ENCODE peak calls at places on chromosomes 13 and 19, in five cellular contexts. One of them, this sample, is unnamed.

GRCh38 chr13:100544866-100545683 is 43.5 kb downstream of the GGACT start:
- DNase-seq in upper lobe of left lung: peak
- DNase-seq in breast epithelium: peak
- DNase-seq in SK-N-MC: no peak
- DNase-seq in stomach: peak
- DNase-seq in this sample: no peak

GRCh38 chr13:24217601-24218281 is 57.2 kb downstream of the SPATA13 start:
- DNase-seq in upper lobe of left lung: no peak
- DNase-seq in stomach: peak
- DNase-seq in breast epithelium: no peak
- DNase-seq in SK-N-MC: no peak
- DNase-seq in this sample: no peak

GRCh38 chr13:99967884-99968520 is 3.6 kb downstream of the ZIC5 start:
- DNase-seq in SK-N-MC: no peak
- DNase-seq in breast epithelium: no peak
- DNase-seq in stomach: no peak
- DNase-seq in upper lobe of left lung: peak
- DNase-seq in this sample: no peak

GRCh38 chr13:67228909-67229308 is 1.2 kb downstream of the PCDH9 start:
- DNase-seq in breast epithelium: no peak
- DNase-seq in SK-N-MC: no peak
- DNase-seq in upper lobe of left lung: no peak
- DNase-seq in stomach: no peak
- DNase-seq in this sample: no peak

GRCh38 chr19:56170261-56170660 is 5.5 kb upstream of the GALP start:
- DNase-seq in stomach: no peak
- DNase-seq in upper lobe of left lung: no peak
- DNase-seq in breast epithelium: no peak
- DNase-seq in SK-N-MC: no peak
- DNase-seq in this sample: no peak

GRCh38 chr13:77697208-77698103 is at the start of gene SLAIN1:
- DNase-seq in breast epithelium: peak
- DNase-seq in upper lobe of left lung: peak
- DNase-seq in stomach: peak
- DNase-seq in SK-N-MC: no peak
- DNase-seq in this sample: peak

GRCh38 chr13:60727140-60727539 is 330.1 kb downstream of the TDRD3 start:
- DNase-seq in stomach: no peak
- DNase-seq in breast epithelium: no peak
- DNase-seq in SK-N-MC: no peak
- DNase-seq in upper lobe of left lung: no peak
- DNase-seq in this sample: no peak

GRCh38 chr19:8214802-8215201 is 5.6 kb downstream of the CERS4 start:
- DNase-seq in upper lobe of left lung: no peak
- DNase-seq in SK-N-MC: no peak
- DNase-seq in stomach: no peak
- DNase-seq in breast epithelium: no peak
- DNase-seq in this sample: no peak

GRCh38 chr13:24033527-24034302 is 126.8 kb upstream of the SPATA13 start:
- DNase-seq in SK-N-MC: no peak
- DNase-seq in upper lobe of left lung: no peak
- DNase-seq in stomach: no peak
- DNase-seq in breast epithelium: no peak
- DNase-seq in this sample: no peak

GRCh38 chr13:25114220-25114619 is 18.3 kb downstream of the PABPC3 start:
- DNase-seq in breast epithelium: peak
- DNase-seq in SK-N-MC: peak
- DNase-seq in upper lobe of left lung: no peak
- DNase-seq in stomach: peak
- DNase-seq in this sample: no peak

GRCh38 chr13:93248627-93249047 is 22.0 kb downstream of the GPC6 start:
- DNase-seq in upper lobe of left lung: peak
- DNase-seq in breast epithelium: no peak
- DNase-seq in SK-N-MC: no peak
- DNase-seq in stomach: peak
- DNase-seq in this sample: no peak

GRCh38 chr19:33467851-33468250 is 53.7 kb downstream of the PEPD start:
- DNase-seq in stomach: no peak
- DNase-seq in upper lobe of left lung: no peak
- DNase-seq in breast epithelium: no peak
- DNase-seq in SK-N-MC: no peak
- DNase-seq in this sample: peak

GRCh38 chr13:83295684-83296083 is 586.6 kb downstream of the SLITRK1 start:
- DNase-seq in SK-N-MC: no peak
- DNase-seq in breast epithelium: no peak
- DNase-seq in stomach: no peak
- DNase-seq in upper lobe of left lung: no peak
- DNase-seq in this sample: no peak

GRCh38 chr19:2989236-2989946 is 12.0 kb downstream of the TLE6 start:
- DNase-seq in upper lobe of left lung: no peak
- DNase-seq in SK-N-MC: no peak
- DNase-seq in breast epithelium: no peak
- DNase-seq in stomach: no peak
- DNase-seq in this sample: no peak

GRCh38 chr13:24741016-24741662 is 22.8 kb upstream of the RNF17 start:
- DNase-seq in stomach: no peak
- DNase-seq in SK-N-MC: no peak
- DNase-seq in upper lobe of left lung: peak
- DNase-seq in breast epithelium: no peak
- DNase-seq in this sample: no peak

GRCh38 chr13:37495046-37495445 is 103.5 kb downstream of the POSTN start:
- DNase-seq in stomach: no peak
- DNase-seq in breast epithelium: peak
- DNase-seq in upper lobe of left lung: no peak
- DNase-seq in SK-N-MC: no peak
- DNase-seq in this sample: no peak

GRCh38 chr13:110044521-110045200 is 258.3 kb upstream of the IRS2 start:
- DNase-seq in breast epithelium: no peak
- DNase-seq in upper lobe of left lung: no peak
- DNase-seq in stomach: no peak
- DNase-seq in SK-N-MC: peak
- DNase-seq in this sample: no peak

GRCh38 chr13:20588529-20589110 is 21.7 kb downstream of the IFT88 start:
- DNase-seq in SK-N-MC: no peak
- DNase-seq in upper lobe of left lung: no peak
- DNase-seq in breast epithelium: no peak
- DNase-seq in stomach: no peak
- DNase-seq in this sample: no peak

GRCh38 chr19:53389591-53390377 is 5.2 kb upstream of the ZNF765 start:
- DNase-seq in SK-N-MC: no peak
- DNase-seq in stomach: no peak
- DNase-seq in upper lobe of left lung: peak
- DNase-seq in breast epithelium: no peak
- DNase-seq in this sample: no peak

GRCh38 chr19:56566904-56567273 is 379 bp upstream of the ZNF470 start:
- DNase-seq in upper lobe of left lung: peak
- DNase-seq in breast epithelium: peak
- DNase-seq in SK-N-MC: no peak
- DNase-seq in stomach: peak
- DNase-seq in this sample: peak

GRCh38 chr19:28466107-28467045 is 746.6 kb downstream of the UQCRFS1 start:
- DNase-seq in breast epithelium: no peak
- DNase-seq in stomach: peak
- DNase-seq in SK-N-MC: peak
- DNase-seq in upper lobe of left lung: no peak
- DNase-seq in this sample: peak

GRCh38 chr13:79445968-79446645 is 34.8 kb upstream of the NDFIP2 start:
- DNase-seq in SK-N-MC: no peak
- DNase-seq in stomach: no peak
- DNase-seq in breast epithelium: no peak
- DNase-seq in upper lobe of left lung: no peak
- DNase-seq in this sample: no peak

GRCh38 chr13:98103942-98104880 is 38.7 kb upstream of the FARP1 start:
- DNase-seq in SK-N-MC: no peak
- DNase-seq in stomach: no peak
- DNase-seq in upper lobe of left lung: peak
- DNase-seq in breast epithelium: no peak
- DNase-seq in this sample: no peak

GRCh38 chr13:100361504-100361903 is 227.1 kb downstream of the GGACT start:
- DNase-seq in stomach: no peak
- DNase-seq in upper lobe of left lung: no peak
- DNase-seq in SK-N-MC: no peak
- DNase-seq in breast epithelium: no peak
- DNase-seq in this sample: no peak

GRCh38 chr19:2049741-2050348 is 1.2 kb downstream of the MKNK2 start:
- DNase-seq in stomach: peak
- DNase-seq in breast epithelium: peak
- DNase-seq in upper lobe of left lung: peak
- DNase-seq in SK-N-MC: no peak
- DNase-seq in this sample: peak

GRCh38 chr13:23378009-23378632 is 55.4 kb downstream of the SACS start:
- DNase-seq in stomach: no peak
- DNase-seq in SK-N-MC: no peak
- DNase-seq in breast epithelium: no peak
- DNase-seq in upper lobe of left lung: no peak
- DNase-seq in this sample: no peak

GRCh38 chr19:48964205-48965032 is 690 bp upstream of the FTL start:
- DNase-seq in breast epithelium: no peak
- DNase-seq in upper lobe of left lung: no peak
- DNase-seq in SK-N-MC: no peak
- DNase-seq in stomach: peak
- DNase-seq in this sample: no peak

GRCh38 chr19:36110487-36111199 is at the start of gene OVOL3:
- DNase-seq in breast epithelium: no peak
- DNase-seq in stomach: no peak
- DNase-seq in upper lobe of left lung: no peak
- DNase-seq in SK-N-MC: no peak
- DNase-seq in this sample: no peak

GRCh38 chr19:36108684-36109083 is 2.3 kb upstream of the OVOL3 start:
- DNase-seq in SK-N-MC: no peak
- DNase-seq in stomach: no peak
- DNase-seq in upper lobe of left lung: no peak
- DNase-seq in breast epithelium: no peak
- DNase-seq in this sample: no peak

GRCh38 chr19:36112678-36113077 is 1.7 kb downstream of the OVOL3 start:
- DNase-seq in SK-N-MC: no peak
- DNase-seq in stomach: no peak
- DNase-seq in breast epithelium: no peak
- DNase-seq in upper lobe of left lung: peak
- DNase-seq in this sample: peak

GRCh38 chr19:36113425-36113824 is 1.2 kb downstream of the POLR2I start:
- DNase-seq in stomach: no peak
- DNase-seq in SK-N-MC: no peak
- DNase-seq in upper lobe of left lung: peak
- DNase-seq in breast epithelium: no peak
- DNase-seq in this sample: peak

DNA sequence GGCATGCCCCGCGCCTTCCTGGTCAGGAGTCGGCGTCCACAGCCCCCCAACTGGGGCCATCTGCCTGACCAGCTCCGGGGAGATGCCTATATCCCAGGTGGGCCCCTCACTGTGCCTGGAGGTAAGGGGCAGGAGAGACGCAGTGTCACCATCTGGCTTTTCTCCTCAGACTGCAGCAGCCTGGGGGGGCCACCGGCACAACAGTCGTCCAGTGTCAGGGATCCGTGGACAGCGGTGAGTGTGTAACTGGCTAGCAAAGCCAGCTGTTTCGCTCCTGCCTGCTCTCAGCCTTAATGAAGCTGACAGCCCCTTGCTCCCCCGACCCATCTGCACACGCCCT is 227 bp downstream of the OVOL3 start:
- DNase-seq in stomach: no peak
- DNase-seq in SK-N-MC: no peak
- DNase-seq in breast epithelium: no peak
- DNase-seq in upper lobe of left lung: no peak
- DNase-seq in this sample: no peak
- H3K27ac ChIP-seq in stomach: no peak
- H3K27ac ChIP-seq in SK-N-MC: no peak
- H3K27ac ChIP-seq in breast epithelium: no peak
- H3K27ac ChIP-seq in upper lobe of left lung: no peak
- H3K27ac ChIP-seq in this sample: no peak

GRCh38 chr19:13154241-13154778 is 4.1 kb downstream of the IER2 start:
- DNase-seq in stomach: peak
- DNase-seq in upper lobe of left lung: peak
- DNase-seq in breast epithelium: peak
- DNase-seq in SK-N-MC: no peak
- DNase-seq in this sample: peak
- TF ChIP-seq POLR2AphosphoS5 in stomach: peak
- TF ChIP-seq POLR2AphosphoS5 in upper lobe of left lung: peak
- TF ChIP-seq POLR2AphosphoS5 in breast epithelium: peak
- TF ChIP-seq POLR2AphosphoS5 in SK-N-MC: no peak
- TF ChIP-seq POLR2AphosphoS5 in this sample: peak

DNA sequence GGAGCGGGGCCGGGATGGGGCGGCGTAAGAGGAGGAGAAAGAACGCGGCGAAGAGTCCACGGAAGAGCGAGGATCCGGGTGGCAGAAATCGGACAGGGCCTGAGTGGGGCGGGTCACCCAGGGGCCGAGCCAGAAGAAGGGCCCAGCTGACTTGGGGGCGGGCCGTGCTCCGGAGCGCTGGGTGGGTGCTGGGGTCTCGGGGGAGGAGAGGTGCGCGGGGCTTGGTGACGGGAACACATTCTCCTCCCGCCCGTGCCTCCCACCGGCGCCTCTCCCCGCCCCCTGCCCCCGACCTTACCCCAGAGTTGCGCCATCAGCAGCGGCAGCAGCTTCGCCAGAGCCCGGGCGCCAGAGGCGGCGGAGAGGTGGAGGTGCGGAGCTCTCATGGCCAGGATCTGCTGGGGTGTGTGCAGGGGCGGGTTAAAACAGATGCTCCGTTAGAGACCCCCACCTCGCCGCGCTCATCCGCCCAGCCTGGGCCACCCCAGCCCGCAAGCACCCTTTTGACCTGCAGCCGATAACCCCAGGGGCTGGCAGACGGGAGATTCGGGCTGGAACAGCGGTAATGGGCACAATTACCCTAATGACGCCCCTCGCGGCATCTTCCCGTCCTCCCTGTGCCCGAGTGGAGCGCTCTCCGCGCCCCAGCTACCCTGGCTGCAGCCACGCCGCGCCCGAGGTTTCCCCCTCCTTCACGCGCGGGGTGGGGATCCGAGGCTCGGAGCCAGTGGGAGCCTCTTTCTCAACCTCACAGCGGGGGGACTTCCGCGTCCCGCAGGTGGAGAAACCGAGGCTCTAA is 565 bp downstream of the KLK10 start:
- DNase-seq in stomach: peak
- DNase-seq in breast epithelium: peak
- DNase-seq in upper lobe of left lung: peak
- DNase-seq in SK-N-MC: no peak
- DNase-seq in this sample: no peak
- H3K27ac ChIP-seq in stomach: peak
- H3K27ac ChIP-seq in breast epithelium: peak
- H3K27ac ChIP-seq in upper lobe of left lung: peak
- H3K27ac ChIP-seq in SK-N-MC: no peak
- H3K27ac ChIP-seq in this sample: no peak

DNA sequence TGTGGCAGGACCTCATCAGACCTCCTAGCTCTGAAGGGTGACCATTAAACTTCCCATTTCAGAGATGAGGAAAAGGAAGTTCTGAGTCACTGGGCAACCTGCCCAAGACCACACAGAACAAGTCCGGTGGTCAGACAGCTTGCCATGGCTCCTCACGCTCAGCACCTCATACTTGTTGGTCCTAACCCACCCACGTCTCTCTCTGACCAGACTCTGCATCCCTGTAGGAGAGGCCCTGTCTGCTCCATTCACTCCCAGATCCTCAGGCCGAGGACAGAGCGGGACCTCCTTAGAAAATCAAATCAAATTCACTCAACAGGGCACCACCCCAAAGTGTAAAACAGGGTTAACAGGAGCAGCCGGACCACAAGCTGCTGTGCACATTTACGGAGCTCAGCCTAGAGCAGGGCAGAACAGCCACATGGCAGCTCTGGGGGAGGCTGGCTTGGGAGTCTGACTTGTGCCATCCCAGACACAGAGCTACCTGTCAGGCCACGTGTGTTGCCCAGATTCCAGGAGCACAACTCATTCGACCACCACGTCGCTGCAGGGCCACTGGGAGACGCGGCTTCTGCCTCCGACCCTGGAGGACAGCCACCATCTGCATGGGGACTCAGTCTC is 1.7 kb downstream of the MIER2 start:
- DNase-seq in stomach: peak
- DNase-seq in upper lobe of left lung: no peak
- DNase-seq in breast epithelium: no peak
- DNase-seq in SK-N-MC: no peak
- DNase-seq in this sample: peak
- TF ChIP-seq POLR2AphosphoS5 in stomach: peak
- TF ChIP-seq POLR2AphosphoS5 in upper lobe of left lung: peak
- TF ChIP-seq POLR2AphosphoS5 in breast epithelium: no peak
- TF ChIP-seq POLR2AphosphoS5 in SK-N-MC: no peak
- TF ChIP-seq POLR2AphosphoS5 in this sample: peak